ENCODE peak calls at places on chromosome 1, in five cellular contexts. H is OCI-M1; E is heart left ventricle; O is CD8-positive, alpha-beta memory T cell; Q is RPMI8226. M is an unnamed sample.

GRCh38 chr1:171434717-171435346 is 50.5 kb upstream of the PRRC2C start:
- DNase-seq in H (peak; percentile 53), E (peak; percentile 52), O (no peak), Q (peak; percentile 65), M (no peak)

GRCh38 chr1:201365251-201365650 is 12.2 kb downstream of the TNNT2 start:
- DNase-seq in H (no peak), E (no peak), O (no peak), Q (no peak), M (peak; percentile 43)

GRCh38 chr1:10651793-10652192 is 144.7 kb downstream of the CASZ1 start:
- DNase-seq in H (no peak), E (no peak), O (no peak), Q (peak; percentile 59), M (no peak)

GRCh38 chr1:89580036-89580435 is 52.9 kb upstream of the LRRC8C start:
- DNase-seq in H (no peak), E (no peak), O (no peak), Q (no peak), M (no peak)

GRCh38 chr1:205568469-205569361 is 63.1 kb downstream of the ELK4 start:
- DNase-seq in H (no peak), E (no peak), O (peak; percentile 12), Q (no peak), M (no peak)

GRCh38 chr1:42290130-42290529 is 44.9 kb downstream of the FOXJ3 start:
- DNase-seq in H (no peak), E (no peak), O (no peak), Q (no peak), M (no peak)

GRCh38 chr1:64410217-64410616 is 59.7 kb upstream of the CACHD1 start:
- DNase-seq in H (no peak), E (no peak), O (no peak), Q (no peak), M (no peak)

GRCh38 chr1:151369621-151370048 is 2.9 kb downstream of the SELENBP1 start:
- DNase-seq in H (no peak), E (no peak), O (no peak), Q (no peak), M (no peak)

GRCh38 chr1:94951509-94952208 is 24.7 kb upstream of the CNN3 start:
- DNase-seq in H (no peak), E (no peak), O (no peak), Q (peak; percentile 28), M (no peak)

GRCh38 chr1:160862151-160863061 is at the start of gene CD244:
- DNase-seq in H (peak; percentile 86), E (peak; percentile 34), O (peak; percentile 83), Q (no peak), M (peak; percentile 66)

M was measured in Right ventricle myocardium superior.